ENCODE peak calls at places on chromosomes 16 and 17, in six cellular contexts. T is CD8-positive, alpha-beta T cell; M is RWPE2; O is A549; J is glutamatergic neuron; L is mesothelial cell of epicardium. A is an unnamed sample.

GRCh38 chr17:36092228-36092627 is 2.3 kb upstream of the CCL3 start:
- DNase-seq in O (no peak), M (no peak), J (no peak), T (no peak), L (no peak), A (no peak)

GRCh38 chr17:8821446-8822105 is 22.4 kb upstream of the MFSD6L start:
- DNase-seq in T (no peak), J (no peak), L (no peak), O (no peak), M (no peak), A (peak)

GRCh38 chr16:7325835-7326234 is 6.8 kb upstream of the RBFOX1 start:
- DNase-seq in T (no peak), J (no peak), L (no peak), M (no peak), O (no peak), A (no peak)

GRCh38 chr17:77942111-77942988 is 16.2 kb upstream of the TNRC6C start:
- DNase-seq in M (no peak), L (no peak), T (no peak), O (no peak), J (no peak), A (no peak)

GRCh38 chr16:49348408-49349176 is 25.0 kb upstream of the C16orf78 start:
- DNase-seq in L (no peak), O (no peak), T (no peak), M (no peak), J (peak), A (no peak)

GRCh38 chr16:14371778-14372431 is 258.2 kb downstream of the PARN start:
- DNase-seq in M (no peak), L (no peak), O (no peak), T (no peak), J (no peak), A (no peak)

GRCh38 chr17:19424934-19425868 is 14.2 kb downstream of the RNF112 start:
- DNase-seq in L (no peak), M (no peak), T (no peak), O (no peak), J (no peak), A (no peak)

GRCh38 chr16:27401768-27402568 is at the start of gene IL21R:
- DNase-seq in M (no peak), O (no peak), L (no peak), J (peak), T (peak), A (peak)

GRCh38 chr17:21177854-21178600 is 35.9 kb downstream of the TMEM11 start:
- DNase-seq in J (no peak), L (no peak), T (no peak), O (no peak), M (no peak), A (no peak)

GRCh38 chr16:1469693-1470201 is 5.1 kb downstream of the CLCN7 start:
- DNase-seq in J (no peak), M (no peak), T (no peak), O (no peak), L (no peak), A (no peak)

GRCh38 chr17:58960068-58960467 is 146.6 kb downstream of the TRIM37 start:
- DNase-seq in L (no peak), J (no peak), M (no peak), T (no peak), O (peak), A (no peak)

GRCh38 chr17:40399185-40399584 is 18.5 kb downstream of the TOP2A start:
- DNase-seq in J (no peak), O (peak), T (no peak), L (no peak), M (no peak), A (no peak)

GRCh38 chr17:74117087-74117486 is 86.4 kb upstream of the RPL38 start:
- DNase-seq in J (peak), T (no peak), O (no peak), M (peak), L (no peak), A (no peak)

GRCh38 chr17:29653995-29654714 is 31.4 kb upstream of the CORO6 start:
- DNase-seq in M (no peak), O (no peak), L (no peak), T (no peak), J (no peak), A (no peak)

GRCh38 chr16:279531-279930 is 860 bp upstream of the ARHGDIG start:
- DNase-seq in J (no peak), O (no peak), T (no peak), L (no peak), M (no peak), A (no peak)

GRCh38 chr17:59649886-59650285 is 30.2 kb downstream of the CLTC start:
- DNase-seq in L (no peak), T (no peak), O (no peak), M (no peak), J (no peak), A (no peak)

GRCh38 chr17:56718515-56718914 is 115.2 kb downstream of the C17orf67 start:
- DNase-seq in L (no peak), M (no peak), O (no peak), T (no peak), J (no peak), A (no peak)

GRCh38 chr16:17364319-17365210 is 106.2 kb downstream of the XYLT1 start:
- DNase-seq in J (no peak), T (peak), O (no peak), M (no peak), L (no peak), A (no peak)

GRCh38 chr17:43902190-43902589 is 5.1 kb downstream of the MPP2 start:
- DNase-seq in J (peak), O (no peak), L (no peak), T (no peak), M (no peak), A (no peak)

GRCh38 chr16:17474037-17474436 is 3.3 kb upstream of the XYLT1 start:
- DNase-seq in O (no peak), L (no peak), J (no peak), T (no peak), M (no peak), A (no peak)

GRCh38 chr16:9521749-9522370 is 430.4 kb downstream of the HAPSTR1 start:
- DNase-seq in O (no peak), L (no peak), T (no peak), J (no peak), M (no peak), A (no peak)

GRCh38 chr16:15701367-15701766 is 51.3 kb downstream of the NDE1 start:
- DNase-seq in J (no peak), M (no peak), O (no peak), L (no peak), T (no peak), A (no peak)

GRCh38 chr17:41324180-41325075 is 8.9 kb upstream of the KRTAP17-1 start:
- DNase-seq in T (no peak), M (no peak), O (peak), L (no peak), J (no peak), A (peak)

GRCh38 chr17:44796731-44797130 is 33.4 kb downstream of the GJC1 start:
- DNase-seq in O (no peak), J (no peak), M (no peak), L (no peak), T (no peak), A (no peak)

GRCh38 chr17:13024526-13025263 is 6.9 kb upstream of the ELAC2 start:
- DNase-seq in M (no peak), J (peak), L (peak), O (peak), T (peak), A (peak)

GRCh38 chr16:55503726-55504553 is 4.9 kb upstream of the LPCAT2 start:
- DNase-seq in M (no peak), L (no peak), O (no peak), J (no peak), T (no peak), A (no peak)

GRCh38 chr16:14057878-14058382 is 13.2 kb upstream of the MRTFB start:
- DNase-seq in T (no peak), J (no peak), L (no peak), M (no peak), O (no peak), A (peak)

DNA sequence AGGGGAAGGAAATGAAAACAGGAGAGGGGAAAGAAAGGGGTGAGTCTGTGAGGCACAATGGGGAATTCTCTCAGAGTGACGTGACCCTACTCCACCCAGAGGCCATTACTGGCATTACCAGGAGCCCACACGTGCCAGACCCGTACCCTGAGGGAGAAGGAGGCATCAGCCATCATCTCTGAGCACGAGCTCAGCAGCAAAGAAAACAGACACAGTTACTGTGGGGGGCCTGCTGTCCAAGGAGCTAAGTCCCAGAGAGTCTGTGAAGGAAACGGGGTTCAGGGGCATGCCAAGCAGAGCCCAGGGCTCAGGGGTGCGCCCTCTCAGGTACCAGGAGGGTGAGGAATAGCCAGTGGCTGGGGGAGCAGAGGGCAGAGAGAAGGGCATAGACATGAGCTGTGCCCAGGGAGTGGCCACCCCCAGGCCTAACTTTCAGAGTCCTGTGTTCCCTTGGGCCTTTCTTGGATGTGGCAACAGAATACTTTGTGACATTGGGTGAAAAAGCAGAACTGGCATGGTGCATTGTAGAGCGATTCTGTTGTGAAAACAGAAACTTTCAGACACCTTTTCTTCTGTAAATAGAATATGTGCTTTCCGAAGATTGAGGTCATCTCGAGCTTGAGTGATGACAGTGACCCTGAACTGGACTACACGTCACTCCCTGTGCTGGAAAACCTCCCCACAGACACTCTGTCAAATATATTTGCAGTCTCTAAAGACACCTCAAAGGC is 11.3 kb downstream of the TAF1C start:
- DNase-seq in L (no peak), M (no peak), O (peak), T (peak), J (peak), A (no peak)
- TF ChIP-seq CTCF in L (peak), M (peak), O (peak), T (peak), J (peak), A (peak)

DNA sequence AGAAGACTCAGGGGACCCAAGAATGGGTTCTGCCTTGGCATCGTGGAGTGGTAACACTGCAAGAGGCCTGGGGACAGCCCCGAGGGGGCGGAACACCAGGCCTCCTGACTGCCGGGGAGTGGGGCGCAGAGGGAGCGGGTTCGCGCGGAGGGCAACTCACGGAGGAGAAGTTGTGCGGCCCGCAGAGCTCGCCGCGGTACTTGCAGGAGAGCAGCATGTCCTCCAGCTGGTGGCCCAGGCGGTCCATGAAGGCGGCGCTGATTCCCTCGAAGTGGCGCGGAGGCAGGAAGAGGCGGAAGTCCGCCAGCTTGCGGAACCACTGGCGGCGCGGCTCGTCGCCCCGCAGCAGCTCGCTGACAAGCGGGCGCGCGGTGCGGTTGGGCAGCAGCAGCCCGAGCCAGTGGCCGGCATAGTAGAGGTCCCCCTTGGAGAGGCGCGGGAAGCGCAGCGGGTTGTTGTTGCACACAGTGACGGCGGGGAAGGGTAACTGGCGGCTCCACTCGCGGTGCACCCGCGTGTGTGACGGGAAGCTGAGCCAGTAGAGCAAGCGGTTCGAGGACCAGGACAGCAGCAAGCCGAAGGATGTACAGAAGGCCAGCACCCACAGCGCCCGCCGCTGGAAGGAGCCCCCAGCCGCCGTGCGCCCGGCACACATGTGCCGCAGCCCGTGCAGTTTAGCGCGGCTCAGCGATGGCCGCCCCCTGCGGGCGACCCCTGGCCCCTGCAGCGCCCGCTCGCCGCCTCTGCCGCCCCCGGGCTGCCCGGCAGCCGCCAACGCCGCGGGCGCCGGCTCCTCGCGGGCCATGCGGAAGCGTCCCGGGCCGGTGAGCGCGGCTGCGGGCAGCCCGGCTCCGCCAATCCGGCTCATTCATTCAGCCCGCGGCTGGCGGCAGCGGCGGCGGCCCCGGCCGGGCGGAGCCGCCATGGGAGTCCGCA is 1.6 kb downstream of the ASIC2 start:
- DNase-seq in O (peak), T (no peak), L (peak), J (peak), M (no peak), A (no peak)
- TF ChIP-seq CTCF in O (peak), T (no peak), L (no peak), J (no peak), M (peak), A (no peak)

GRCh38 chr16:82008957-82009592 is 2.2 kb downstream of the SDR42E1 start:
- DNase-seq in J (no peak), M (no peak), T (no peak), O (no peak), L (no peak), A (peak)

GRCh38 chr16:82004651-82005490 is 6.4 kb downstream of the SDR42E1 start:
- DNase-seq in L (no peak), O (no peak), M (no peak), J (no peak), T (no peak), A (no peak)

GRCh38 chr16:82010649-82011048 is 621 bp downstream of the SDR42E1 start:
- DNase-seq in M (no peak), T (no peak), O (no peak), J (no peak), L (no peak), A (no peak)

GRCh38 chr16:82005491-82005830 is 5.8 kb downstream of the SDR42E1 start:
- DNase-seq in M (no peak), T (no peak), O (no peak), L (no peak), J (no peak), A (no peak)

GRCh38 chr16:82007189-82007588 is 4.1 kb downstream of the SDR42E1 start:
- DNase-seq in O (no peak), L (no peak), T (no peak), J (no peak), M (no peak), A (no peak)
- TF ChIP-seq CTCF in O (no peak), L (no peak), T (no peak), J (no peak), M (no peak), A (no peak)

DNA sequence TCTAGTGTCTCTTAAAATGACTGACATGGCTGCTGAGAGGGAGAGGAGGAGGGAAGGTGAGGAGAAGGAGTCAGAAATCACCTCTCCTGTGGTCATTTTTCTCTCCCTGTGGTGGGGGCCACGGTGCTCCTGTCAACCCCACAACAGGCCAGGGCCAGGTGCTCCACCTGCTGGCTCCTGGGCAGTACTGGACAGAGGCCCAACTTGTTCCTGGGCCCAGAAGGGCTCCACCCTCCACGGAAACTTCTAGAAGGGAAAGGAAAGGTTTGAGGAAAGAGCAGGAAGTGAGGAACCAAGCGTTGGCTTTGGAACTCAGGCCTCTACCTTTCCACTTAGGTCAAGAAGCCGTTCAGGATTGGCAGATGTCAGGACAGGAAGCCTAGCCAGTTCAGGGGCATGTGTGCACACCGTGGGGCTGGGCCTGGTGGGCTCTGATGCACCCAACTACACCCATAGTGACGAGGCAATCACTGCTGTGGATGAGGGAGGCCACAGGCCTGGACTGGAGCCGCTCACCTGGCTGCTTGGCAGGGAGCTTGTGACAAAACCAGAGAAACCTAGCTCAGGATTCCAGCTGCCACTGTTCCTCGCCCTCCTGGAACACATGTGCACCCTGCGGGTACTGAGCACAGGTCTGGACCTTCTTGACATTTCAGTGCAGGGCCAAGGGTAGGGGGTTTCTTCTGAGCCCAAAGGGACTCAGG is 36.1 kb downstream of the WNT3 start:
- DNase-seq in O (peak), L (no peak), T (no peak), J (no peak), M (no peak), A (no peak)
- TF ChIP-seq CTCF in O (peak), L (peak), T (peak), J (no peak), M (peak), A (peak)

A was measured in osteocyte.